ENCODE peak calls at places on chromosome 1, in six cellular contexts. V is fibroblast of the conjunctiva; C is H7; X is T-helper 2 cell; T is activated T-helper 1 cell treated with anti-CD3 and anti-CD28 coated beads, Interleukin-12 subunit alpha, Interleukin-12 subunit beta, Interleukin-2, Interleukin-4 antibody, amounts not matched to agents 30 ng/mL and 10 ng/mL and 1 ng/mL, durations not matched to agents 14 hours and 24 hours and 36 hours; A is fibroblast of mammary gland. R is an unnamed sample.

GRCh38 chr1:212860713-212861581 is 2.9 kb downstream of the FLVCR1 start:
- DNase-seq in V (no peak), C (peak; percentile 43), X (no peak), T (no peak), A (peak; percentile 37), R (no peak)

GRCh38 chr1:53549781-53550180 is 90.6 kb downstream of the DMRTB1 start:
- DNase-seq in V (no peak), C (no peak), X (no peak), T (no peak), A (no peak), R (no peak)

GRCh38 chr1:12001996-12002493 is 17.3 kb upstream of the MIIP start:
- DNase-seq in V (no peak), C (no peak), X (no peak), T (no peak), A (no peak), R (no peak)

GRCh38 chr1:19563336-19564097 is 78.2 kb upstream of the CAPZB start:
- DNase-seq in V (peak; percentile 29), C (peak; percentile 34), X (no peak), T (no peak), A (peak; percentile 73), R (no peak)

GRCh38 chr1:150168960-150169565 is 19.3 kb downstream of the PLEKHO1 start:
- DNase-seq in V (no peak), C (peak; percentile 88), X (no peak), T (peak; percentile 28), A (peak; percentile 67), R (peak; percentile 66)

GRCh38 chr1:221869759-221870158 is 127.9 kb upstream of the DUSP10 start:
- DNase-seq in V (no peak), C (no peak), X (no peak), T (no peak), A (peak; percentile 94), R (no peak)

GRCh38 chr1:225735252-225736149 is 42.1 kb upstream of the SRP9 start:
- DNase-seq in V (peak; percentile 87), C (no peak), X (no peak), T (no peak), A (peak; percentile 99), R (no peak)

GRCh38 chr1:19468397-19468956 is 16.9 kb downstream of the CAPZB start:
- DNase-seq in V (no peak), C (peak; percentile 27), X (peak; percentile 80), T (peak; percentile 48), A (no peak), R (no peak)

GRCh38 chr1:170483041-170483440 is 48.9 kb upstream of the GORAB start:
- DNase-seq in V (peak; percentile 13), C (no peak), X (no peak), T (no peak), A (peak; percentile 63), R (no peak)

R was measured in stimulated activated naive CD8-positive, alpha-beta T cell treated with anti-CD3 and anti-CD28 coated beads, Interleukin-15, amount 100 ng/mL, for 72 hours.